ENCODE peak calls at places on chromosome X, in four cellular contexts. One of them, this sample, is unnamed.

GRCh38 chrX:69221239-69222102 is 56.2 kb upstream of the PJA1 start:
- DNase-seq in GM12878: no peak
- DNase-seq in HepG2: no peak
- DNase-seq in K562: no peak
- DNase-seq in this sample: no peak

GRCh38 chrX:10010686-10011085 is 43.5 kb downstream of the CLDN34 start:
- DNase-seq in HepG2: peak
- DNase-seq in GM12878: no peak
- DNase-seq in K562: no peak
- DNase-seq in this sample: no peak

GRCh38 chrX:116240446-116240845 is 69.9 kb downstream of the AGTR2 start:
- DNase-seq in K562: no peak
- DNase-seq in GM12878: no peak
- DNase-seq in HepG2: no peak
- DNase-seq in this sample: no peak

GRCh38 chrX:39613997-39614679 is 483.6 kb downstream of the BCOR start:
- DNase-seq in HepG2: no peak
- DNase-seq in K562: no peak
- DNase-seq in GM12878: peak
- DNase-seq in this sample: no peak

GRCh38 chrX:39814391-39814790 is 283.4 kb downstream of the BCOR start:
- DNase-seq in HepG2: no peak
- DNase-seq in K562: peak
- DNase-seq in GM12878: no peak
- DNase-seq in this sample: peak

GRCh38 chrX:129930941-129931410 is 25.0 kb downstream of the UTP14A start:
- DNase-seq in GM12878: no peak
- DNase-seq in K562: peak
- DNase-seq in HepG2: no peak
- DNase-seq in this sample: no peak

GRCh38 chrX:57977992-57978391 is 67.7 kb upstream of the ZXDA start:
- DNase-seq in HepG2: peak
- DNase-seq in GM12878: no peak
- DNase-seq in K562: no peak
- DNase-seq in this sample: no peak

GRCh38 chrX:122219735-122220134 is 964.3 kb upstream of the GRIA3 start:
- DNase-seq in GM12878: no peak
- DNase-seq in K562: no peak
- DNase-seq in HepG2: no peak
- DNase-seq in this sample: no peak

GRCh38 chrX:51395807-51396728 is 63.4 kb downstream of the NUDT10 start:
- DNase-seq in K562: no peak
- DNase-seq in GM12878: no peak
- DNase-seq in HepG2: no peak
- DNase-seq in this sample: peak

GRCh38 chrX:87621697-87622096 is 104.1 kb downstream of the KLHL4 start:
- DNase-seq in HepG2: no peak
- DNase-seq in K562: no peak
- DNase-seq in GM12878: no peak
- DNase-seq in this sample: no peak

GRCh38 chrX:64842492-64842891 is 133.8 kb downstream of the ZC4H2 start:
- DNase-seq in GM12878: no peak
- DNase-seq in HepG2: no peak
- DNase-seq in K562: no peak
- DNase-seq in this sample: no peak

GRCh38 chrX:72712094-72712755 is 1.9 kb downstream of the PHKA1 start:
- DNase-seq in GM12878: no peak
- DNase-seq in HepG2: no peak
- DNase-seq in K562: peak
- DNase-seq in this sample: peak

GRCh38 chrX:2383735-2384134 is 117.0 kb downstream of the DHRSX start:
- DNase-seq in K562: no peak
- DNase-seq in HepG2: no peak
- DNase-seq in GM12878: no peak
- DNase-seq in this sample: no peak
- TF ChIP-seq BHLHE40 in K562: no peak
- TF ChIP-seq BHLHE40 in HepG2: no peak
- TF ChIP-seq BHLHE40 in GM12878: no peak
- TF ChIP-seq BHLHE40 in this sample: no peak

DNA sequence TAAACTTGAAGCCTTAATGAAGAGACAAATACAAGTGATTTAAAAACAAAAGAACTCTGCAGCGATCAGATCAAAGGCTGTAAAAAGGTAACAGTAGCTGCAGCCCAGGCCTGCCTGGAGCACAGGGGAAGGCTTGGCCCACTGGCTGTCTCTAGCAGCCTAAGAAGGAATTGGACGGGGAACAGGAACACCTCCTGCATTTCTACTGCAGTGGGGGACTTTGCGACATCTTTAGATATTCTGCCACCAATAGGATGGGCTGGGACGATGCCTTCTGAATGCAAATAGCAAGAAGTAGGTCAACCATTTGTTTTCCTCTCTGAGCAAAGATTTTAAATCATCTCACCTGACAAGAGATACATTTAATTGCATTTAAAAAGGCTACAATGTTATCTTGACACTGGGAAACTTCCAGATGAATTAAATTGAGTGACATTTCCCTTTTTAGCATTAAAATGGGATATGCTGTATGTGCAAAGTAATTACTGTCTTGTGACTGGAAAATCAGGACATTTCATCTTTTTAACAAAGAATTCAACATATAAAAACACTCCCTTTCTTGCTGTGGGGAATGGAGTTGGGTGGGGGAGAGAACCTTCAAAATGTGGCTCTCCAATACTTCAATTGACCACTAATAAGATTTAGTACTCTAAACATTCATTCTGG is 70.0 kb downstream of the NYX start:
- DNase-seq in HepG2: no peak
- DNase-seq in K562: no peak
- DNase-seq in GM12878: no peak
- DNase-seq in this sample: no peak
- TF ChIP-seq FOXK2 in HepG2: no peak
- TF ChIP-seq FOXK2 in K562: no peak
- TF ChIP-seq FOXK2 in GM12878: no peak
- TF ChIP-seq FOXK2 in this sample: no peak

GRCh38 chrX:111492085-111492484 is 19.4 kb upstream of the SERTM2 start:
- DNase-seq in K562: no peak
- DNase-seq in HepG2: no peak
- DNase-seq in GM12878: no peak
- DNase-seq in this sample: no peak

DNA sequence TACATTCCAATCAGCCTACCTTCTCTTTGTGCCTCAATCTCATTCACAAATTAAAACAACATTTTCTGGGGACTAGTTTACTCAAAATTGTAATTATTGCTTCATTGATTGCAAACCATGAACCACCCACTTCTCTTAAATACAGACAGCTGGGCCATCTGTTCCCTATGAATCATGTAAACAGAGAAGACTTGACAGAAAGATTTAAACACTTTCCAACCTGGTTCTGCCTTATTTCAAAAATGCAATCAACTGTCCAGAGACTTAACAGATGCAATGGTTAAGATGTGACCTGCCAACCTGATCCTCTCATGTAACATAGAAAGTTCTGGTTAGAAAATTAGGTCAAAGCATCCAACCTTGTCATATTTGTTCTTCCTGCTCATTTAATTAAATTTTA is 20.8 kb upstream of the SERTM2 start:
- DNase-seq in GM12878: no peak
- DNase-seq in HepG2: no peak
- DNase-seq in K562: no peak
- DNase-seq in this sample: no peak
- TF ChIP-seq FOXM1 in GM12878: no peak
- TF ChIP-seq FOXM1 in HepG2: no peak
- TF ChIP-seq FOXM1 in K562: no peak
- TF ChIP-seq FOXM1 in this sample: no peak

DNA sequence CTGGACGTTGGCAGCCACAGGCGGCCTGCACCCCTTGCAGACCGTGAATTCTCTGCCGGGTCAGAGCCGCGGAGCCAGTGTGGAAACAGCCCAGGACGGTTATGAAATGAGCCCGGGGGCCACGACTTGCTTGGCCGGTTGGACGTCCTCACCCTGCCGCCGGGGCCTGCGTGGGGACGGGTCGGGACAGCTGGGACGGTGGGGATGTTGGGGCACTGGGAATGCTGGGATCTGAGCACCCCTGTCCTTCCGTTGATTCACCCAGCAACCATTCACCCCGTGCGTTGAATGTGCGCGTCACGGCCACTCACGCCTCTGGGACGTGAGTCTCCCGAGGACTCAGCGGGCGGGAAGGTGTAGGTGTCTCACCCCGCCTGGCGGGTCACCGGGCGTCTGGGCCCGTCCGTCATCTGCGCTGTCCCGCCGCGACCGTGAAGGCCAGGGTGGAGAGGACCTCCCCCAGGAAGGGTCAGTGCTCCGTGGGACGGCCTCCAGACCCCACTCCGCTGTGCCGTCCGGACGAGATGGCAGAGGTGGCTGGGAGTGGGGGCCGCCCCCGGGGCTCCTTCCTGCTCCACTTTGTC is 4.5 kb upstream of the PLCXD1 start:
- DNase-seq in GM12878: no peak
- DNase-seq in HepG2: no peak
- DNase-seq in K562: peak
- DNase-seq in this sample: no peak
- TF ChIP-seq BHLHE40 in GM12878: peak
- TF ChIP-seq BHLHE40 in HepG2: peak
- TF ChIP-seq BHLHE40 in K562: peak
- TF ChIP-seq BHLHE40 in this sample: no peak